ENCODE peak calls at places on chromosome 6, in nine cellular contexts. K is NT2/D1, H is AG09309, U is left ventricle myocardium inferior, O is heart left ventricle, G is GM12865, A is mesendoderm, R is bronchial epithelial cell, W is psoas muscle. X is an unnamed sample.
A peak's percentile ranks its signal among the peaks of the same experiment; 100 is the strongest.

GRCh38 chr6:169800668-169801395 is 49.4 kb downstream of the ERMARD start:
- DNase-seq in K (no peak), H (peak; percentile 28), U (no peak), O (no peak), G (no peak), A (peak; percentile 58), R (peak; percentile 56), W (no peak), X (peak; percentile 40)

GRCh38 chr6:73942581-73942980 is 246.6 kb downstream of the CD109 start:
- DNase-seq in K (peak; percentile 25), H (no peak), U (no peak), O (no peak), G (peak; percentile 3), A (peak; percentile 96), R (peak; percentile 31), W (no peak), X (no peak)

GRCh38 chr6:156686429-156686939 is 90.7 kb upstream of the ARID1B start:
- DNase-seq in K (peak; percentile 23), H (no peak), U (no peak), O (no peak), G (peak; percentile 41), A (peak; percentile 89), R (peak; percentile 56), W (no peak), X (no peak)

GRCh38 chr6:90183587-90184333 is 112.9 kb downstream of the BACH2 start:
- DNase-seq in K (no peak), H (no peak), U (no peak), O (no peak), G (no peak), A (no peak), R (no peak), W (no peak), X (no peak)

GRCh38 chr6:41284726-41285125 is 1.8 kb downstream of the TREM1 start:
- DNase-seq in K (no peak), H (no peak), U (no peak), O (no peak), G (no peak), A (peak; percentile 45), R (peak; percentile 86), W (no peak), X (no peak)

GRCh38 chr6:83514877-83515466 is 2.6 kb downstream of the PRSS35 start:
- DNase-seq in K (peak; percentile 33), H (peak; percentile 37), U (no peak), O (no peak), G (peak; percentile 68), A (peak; percentile 68), R (peak; percentile 72), W (no peak), X (no peak)

GRCh38 chr6:131910219-131910589 is 41.0 kb downstream of the CCN2 start:
- DNase-seq in K (no peak), H (no peak), U (no peak), O (no peak), G (no peak), A (no peak), R (no peak), W (no peak), X (no peak)

GRCh38 chr6:36285187-36285612 is 15.3 kb downstream of the PNPLA1 start:
- DNase-seq in K (no peak), H (no peak), U (no peak), O (no peak), G (no peak), A (peak; percentile 72), R (no peak), W (no peak), X (no peak)

GRCh38 chr6:93416575-93417420 is 2.6 kb downstream of the EPHA7 start:
- DNase-seq in K (no peak), H (no peak), U (peak; percentile 27), O (peak; percentile 47), G (no peak), A (peak; percentile 67), R (no peak), W (peak; percentile 48), X (peak; percentile 9)

GRCh38 chr6:52663935-52664184 is 7.1 kb upstream of the TMEM14A start:
- DNase-seq in K (no peak), H (no peak), U (no peak), O (no peak), G (no peak), A (no peak), R (no peak), W (no peak), X (no peak)

GRCh38 chr6:1222426-1223311 is 89.2 kb upstream of the FOXQ1 start:
- DNase-seq in K (no peak), H (no peak), U (peak; percentile 52), O (peak; percentile 77), G (no peak), A (no peak), R (no peak), W (no peak), X (no peak)

GRCh38 chr6:157550114-157550989 is 169.4 kb downstream of the ZDHHC14 start:
- DNase-seq in K (no peak), H (no peak), U (no peak), O (no peak), G (peak; percentile 80), A (no peak), R (no peak), W (no peak), X (no peak)

GRCh38 chr6:24838994-24839393 is 40.3 kb upstream of the ARMH2 start:
- DNase-seq in K (no peak), H (no peak), U (no peak), O (no peak), G (no peak), A (no peak), R (no peak), W (no peak), X (no peak)

GRCh38 chr6:3329491-3330051 is 70.8 kb downstream of the PSMG4 start:
- DNase-seq in K (no peak), H (no peak), U (no peak), O (peak; percentile 45), G (no peak), A (no peak), R (no peak), W (no peak), X (peak; percentile 73)

GRCh38 chr6:84052883-84053241 is 19.3 kb downstream of the MRAP2 start:
- DNase-seq in K (no peak), H (no peak), U (no peak), O (no peak), G (no peak), A (peak; percentile 24), R (no peak), W (no peak), X (no peak)

GRCh38 chr6:5994234-5994998 is 12.3 kb downstream of the NRN1 start:
- DNase-seq in K (no peak), H (no peak), U (no peak), O (no peak), G (no peak), A (peak; percentile 62), R (no peak), W (no peak), X (no peak)

DNA sequence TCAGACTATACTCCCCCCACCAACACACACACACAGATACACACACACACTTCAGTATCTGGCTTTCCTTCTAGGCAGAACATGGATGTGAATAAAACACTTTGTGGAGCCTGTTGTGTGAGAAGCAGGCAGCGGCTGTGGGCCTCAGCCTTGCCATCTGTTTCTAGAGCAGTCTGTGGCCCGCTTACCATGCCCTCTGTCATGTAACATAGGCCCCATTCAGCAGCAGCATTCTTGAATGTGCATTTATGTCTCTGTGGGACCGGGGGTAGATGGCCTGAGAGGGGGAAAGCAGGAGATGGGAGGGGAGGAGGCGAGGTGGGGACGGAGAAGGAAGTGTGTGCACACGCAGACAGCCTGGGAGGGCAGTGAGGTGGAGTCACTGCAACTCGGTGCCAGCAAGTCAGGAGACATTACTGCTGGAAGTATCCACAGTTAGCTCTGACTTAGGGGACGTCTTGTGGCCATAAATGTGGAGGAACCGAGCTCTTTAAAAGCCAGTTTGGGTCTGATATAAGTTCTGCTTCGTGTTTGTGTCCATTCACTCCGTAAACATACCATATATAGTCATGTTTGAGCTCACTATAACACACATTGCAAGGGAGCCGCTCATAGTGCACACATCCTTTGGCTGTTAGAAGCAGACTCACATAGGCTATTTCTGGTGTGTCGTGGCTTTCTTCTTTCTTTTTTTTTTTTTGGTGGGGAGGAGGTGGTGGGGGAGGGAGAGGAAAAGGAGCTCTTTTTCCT is 38.5 kb downstream of the RREB1 start:
- DNase-seq in K (no peak), H (no peak), U (peak; percentile 54), O (peak; percentile 64), G (peak; percentile 74), A (peak; percentile 58), R (peak; percentile 56), W (peak; percentile 73), X (peak; percentile 41)
- H3K4me3 ChIP-seq in K (no peak overlapping the region), H (no peak overlapping the region), U (peak overlapping the region; percentile 12), O (no peak overlapping the region), G (peak overlapping the region; percentile 45), A (no peak overlapping the region), R (no peak overlapping the region), W (peak overlapping the region; percentile 23), X (no peak overlapping the region)

GRCh38 chr6:100255701-100256100 is 209.0 kb downstream of the SIM1 start:
- DNase-seq in K (no peak), H (no peak), U (no peak), O (no peak), G (no peak), A (no peak), R (no peak), W (no peak), X (no peak)

GRCh38 chr6:100260584-100260983 is 204.1 kb downstream of the SIM1 start:
- DNase-seq in K (no peak), H (no peak), U (no peak), O (no peak), G (no peak), A (no peak), R (peak; percentile 23), W (no peak), X (no peak)

GRCh38 chr6:100261486-100261885 is 203.2 kb downstream of the SIM1 start:
- DNase-seq in K (no peak), H (no peak), U (no peak), O (no peak), G (peak; percentile 12), A (no peak), R (no peak), W (no peak), X (no peak)

GRCh38 chr6:100258752-100259151 is 206.0 kb downstream of the SIM1 start:
- DNase-seq in K (no peak), H (no peak), U (no peak), O (no peak), G (no peak), A (no peak), R (no peak), W (no peak), X (no peak)

GRCh38 chr6:100257661-100258395 is 206.9 kb downstream of the SIM1 start:
- DNase-seq in K (no peak), H (no peak), U (no peak), O (no peak), G (peak; percentile 46), A (peak; percentile 88), R (peak; percentile 34), W (no peak), X (no peak)
- H3K4me3 ChIP-seq in K (no peak overlapping the region), H (no peak overlapping the region), U (no peak overlapping the region), O (no peak overlapping the region), G (peak overlapping the region; percentile 36), A (no peak overlapping the region), R (no peak overlapping the region), W (no peak overlapping the region), X (no peak overlapping the region)

GRCh38 chr6:22756365-22756764 is 187.0 kb downstream of the HDGFL1 start:
- DNase-seq in K (no peak), H (peak; percentile 69), U (no peak), O (no peak), G (no peak), A (no peak), R (peak; percentile 65), W (no peak), X (no peak)
- H3K4me3 ChIP-seq in K (no peak overlapping the region), H (no peak overlapping the region), U (no peak overlapping the region), O (no peak overlapping the region), G (no peak overlapping the region), A (no peak overlapping the region), R (no peak overlapping the region), W (no peak overlapping the region), X (no peak overlapping the region)

GRCh38 chr6:117481278-117481925 is 1.1 kb upstream of the DCBLD1 start:
- DNase-seq in K (no peak), H (no peak), U (no peak), O (no peak), G (peak; percentile 26), A (peak; percentile 39), R (no peak), W (no peak), X (no peak)
- H3K4me3 ChIP-seq in K (no peak overlapping the region), H (no peak overlapping the region), U (no peak overlapping the region), O (no peak overlapping the region), G (no peak overlapping the region), A (no peak overlapping the region), R (no peak overlapping the region), W (peak overlapping the region; percentile 88), X (no peak overlapping the region)